ENCODE peak calls at places on chromosomes 12 and 14, in six cellular contexts. Z is T-cell; D is AG20443; W is heart left ventricle; M is stimulated activated CD4-positive, alpha-beta T cell treated with anti-CD3 and anti-CD28 coated beads, Interleukin-2, amount 100 ng/mL, for 48 hours; J is colonic mucosa. X is an unnamed sample.

GRCh38 chr14:59363545-59364226 is 101.5 kb downstream of the GPR135 start:
- DNase-seq in Z (no peak), D (no peak), W (no peak), M (no peak), J (no peak), X (no peak)

GRCh38 chr14:67526676-67527459 is 6.2 kb upstream of the PLEKHH1 start:
- DNase-seq in Z (peak; percentile 3), D (peak; percentile 67), W (no peak), M (peak; percentile 26), J (peak; percentile 70), X (no peak)

GRCh38 chr14:38948576-38948975 is 154.5 kb downstream of the SEC23A start:
- DNase-seq in Z (no peak), D (no peak), W (no peak), M (no peak), J (no peak), X (no peak)

GRCh38 chr12:130714591-130715149 is 1.4 kb downstream of the RIMBP2 start:
- DNase-seq in Z (no peak), D (no peak), W (peak; percentile 58), M (no peak), J (no peak), X (no peak)

GRCh38 chr12:124705545-124706138 is 138.2 kb upstream of the NCOR2 start:
- DNase-seq in Z (no peak), D (no peak), W (no peak), M (no peak), J (no peak), X (no peak)

GRCh38 chr12:31729728-31730127 is 907 bp upstream of the AMN1 start:
- DNase-seq in Z (no peak), D (no peak), W (no peak), M (no peak), J (no peak), X (no peak)

GRCh38 chr12:62840311-62840710 is 94.6 kb downstream of the PPM1H start:
- DNase-seq in Z (no peak), D (no peak), W (no peak), M (no peak), J (no peak), X (no peak)

GRCh38 chr12:10016881-10017280 is 6.5 kb downstream of the CLEC12B start:
- DNase-seq in Z (no peak), D (peak; percentile 16), W (no peak), M (no peak), J (no peak), X (no peak)

GRCh38 chr14:105500036-105500725 is 9.1 kb downstream of the TEDC1 start:
- DNase-seq in Z (no peak), D (no peak), W (no peak), M (no peak), J (no peak), X (no peak)

GRCh38 chr14:59406454-59407245 is 58.5 kb downstream of the GPR135 start:
- DNase-seq in Z (no peak), D (peak; percentile 42), W (no peak), M (no peak), J (no peak), X (no peak)

GRCh38 chr12:127516467-127516866 is 750.5 kb upstream of the TMEM132C start:
- DNase-seq in Z (no peak), D (peak; percentile 18), W (no peak), M (no peak), J (no peak), X (no peak)

GRCh38 chr14:28785096-28785952 is 18.7 kb downstream of the FOXG1 start:
- DNase-seq in Z (no peak), D (peak; percentile 32), W (no peak), M (no peak), J (no peak), X (no peak)